ENCODE peak calls at places on chromosomes 6 and 20, in seven cellular contexts. I is mammary epithelial cell, N is left ventricle myocardium inferior, H is cardiac muscle cell, D is H1, W is psoas muscle, G is stomach. V is an unnamed sample.

GRCh38 chr20:34240698-34241615 is at the start of gene ASIP:
- DNase-seq in W (no peak), D (no peak), N (no peak), I (no peak), H (no peak), G (no peak), V (no peak)

GRCh38 chr6:116633685-116634084 is 17.4 kb downstream of the RSPH4A start:
- DNase-seq in N (no peak), D (no peak), I (peak; percentile 2), H (no peak), G (no peak), W (no peak), V (no peak)

GRCh38 chr6:14270925-14271791 is 153.6 kb downstream of the CD83 start:
- DNase-seq in N (no peak), G (peak; percentile 54), W (peak; percentile 22), D (no peak), I (peak; percentile 100), H (no peak), V (no peak)

GRCh38 chr6:124885171-124885570 is 77.1 kb upstream of the RNF217 start:
- DNase-seq in D (no peak), N (no peak), I (no peak), H (no peak), G (no peak), W (no peak), V (no peak)

GRCh38 chr6:116229287-116229913 is 24.5 kb downstream of the TSPYL4 start:
- DNase-seq in W (peak; percentile 81), H (peak; percentile 79), N (peak; percentile 89), I (no peak), D (peak; percentile 71), G (peak; percentile 49), V (no peak)

GRCh38 chr20:8798505-8798904 is 270.4 kb upstream of the PLCB4 start:
- DNase-seq in I (no peak), W (no peak), N (no peak), G (no peak), D (no peak), H (no peak), V (no peak)

GRCh38 chr6:164247106-164247505 is 832.6 kb downstream of the QKI start:
- DNase-seq in I (no peak), D (no peak), W (no peak), H (no peak), N (no peak), G (no peak), V (no peak)

GRCh38 chr6:167932468-167933276 is 64.8 kb upstream of the KIF25 start:
- DNase-seq in G (no peak), H (no peak), N (no peak), I (peak; percentile 79), W (no peak), D (no peak), V (no peak)

GRCh38 chr6:147022041-147022440 is 182.2 kb upstream of the STXBP5 start:
- DNase-seq in I (peak; percentile 79), H (no peak), G (no peak), D (no peak), W (no peak), N (no peak), V (no peak)

GRCh38 chr20:32028647-32029372 is 18.6 kb downstream of the CCM2L start:
- DNase-seq in N (no peak), G (no peak), W (no peak), I (no peak), D (no peak), H (peak; percentile 77), V (no peak)

GRCh38 chr6:24458134-24458533 is 31.2 kb downstream of the GPLD1 start:
- DNase-seq in G (no peak), W (no peak), D (no peak), I (peak; percentile 22), N (no peak), H (no peak), V (no peak)

GRCh38 chr6:167275001-167275400 is 16.1 kb upstream of the UNC93A start:
- DNase-seq in G (no peak), H (no peak), W (no peak), I (no peak), N (no peak), D (no peak), V (no peak)

GRCh38 chr6:136751478-136751956 is 40.8 kb downstream of the MAP3K5 start:
- DNase-seq in G (no peak), H (no peak), I (no peak), N (no peak), D (no peak), W (no peak), V (no peak)

GRCh38 chr20:62208805-62209755 is 11.0 kb downstream of the HRH3 start:
- DNase-seq in D (no peak), I (peak; percentile 60), G (peak; percentile 33), N (no peak), W (peak; percentile 51), H (peak; percentile 19), V (no peak)

GRCh38 chr20:63322146-63322922 is 29.3 kb downstream of the COL20A1 start:
- DNase-seq in N (no peak), I (no peak), H (no peak), D (no peak), G (no peak), W (peak; percentile 9), V (no peak)

GRCh38 chr6:72643214-72643613 is 21.4 kb downstream of the KCNQ5 start:
- DNase-seq in N (no peak), H (no peak), I (no peak), D (no peak), G (no peak), W (no peak), V (no peak)

GRCh38 chr6:47111685-47112084 is 69.6 kb upstream of the ADGRF1 start:
- DNase-seq in D (no peak), H (no peak), W (no peak), G (no peak), I (peak; percentile 56), N (no peak), V (no peak)

DNA sequence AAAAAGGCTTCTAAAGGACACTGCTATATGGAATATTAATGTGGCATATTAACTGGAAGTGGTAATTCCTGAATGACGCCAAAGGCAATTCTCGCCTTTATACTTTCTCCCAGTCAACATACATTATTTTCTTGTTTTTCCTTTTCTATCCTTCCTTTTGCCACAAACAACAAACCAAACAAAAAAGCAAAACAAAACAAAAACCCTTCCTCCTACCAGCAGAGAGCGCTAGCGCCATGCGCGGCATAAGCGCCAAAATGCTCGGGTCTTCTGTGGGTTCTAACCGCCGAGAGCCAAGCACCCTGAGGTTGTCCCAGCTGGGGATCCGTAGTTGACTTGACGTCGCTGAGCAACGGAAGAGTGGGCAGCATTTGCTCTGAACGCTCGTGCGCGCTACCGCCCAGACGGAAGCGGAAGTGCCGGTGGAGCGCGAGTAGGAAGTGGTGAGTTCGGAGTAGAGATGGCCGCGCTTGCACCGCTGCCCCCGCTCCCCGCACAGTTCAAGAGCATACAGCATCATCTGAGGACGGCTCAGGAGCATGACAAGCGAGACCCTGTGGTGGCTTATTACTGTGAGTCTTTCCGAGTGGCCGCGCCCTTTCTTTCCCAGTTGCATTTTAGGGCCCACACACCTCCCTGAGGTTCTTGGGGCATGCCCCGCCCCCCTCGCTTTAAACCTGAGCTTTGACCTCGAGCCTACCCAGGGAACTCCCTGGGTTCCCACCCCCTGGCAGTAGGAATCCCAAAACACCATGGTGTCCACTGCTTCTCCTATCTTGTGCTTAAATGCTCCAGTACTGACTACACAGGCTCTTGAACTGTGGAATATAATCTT is at the start of the genes NMBR and VTA1:
- DNase-seq in D (peak; percentile 97), I (peak; percentile 98), H (peak; percentile 98), G (peak; percentile 97), W (peak; percentile 96), N (peak; percentile 96), V (peak; percentile 98)
- TF ChIP-seq CTCF in D (peak; percentile 77), I (peak; percentile 85), H (peak; percentile 94), G (peak; percentile 87), W (peak; percentile 91), N (peak; percentile 92), V (peak; percentile 88)

DNA sequence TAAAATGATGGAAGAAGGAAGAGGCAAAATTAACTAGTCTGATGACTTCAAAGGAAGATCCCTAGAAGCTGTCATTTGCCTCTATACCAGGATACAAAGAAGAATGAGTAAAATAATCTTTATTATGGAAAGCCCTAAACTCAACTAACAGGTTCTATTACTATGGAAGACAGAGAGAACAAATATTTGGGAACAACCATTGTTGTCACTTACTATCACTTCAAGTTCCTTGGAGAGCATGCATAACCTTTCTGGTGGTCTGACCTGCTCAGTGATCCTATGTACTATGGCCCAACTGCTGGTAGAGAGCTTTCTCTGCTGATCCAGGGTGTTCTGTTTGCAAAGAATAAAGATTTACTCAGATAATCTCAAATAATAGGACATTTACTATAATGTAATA is 62.8 kb upstream of the TASP1 start:
- DNase-seq in W (no peak), G (no peak), I (no peak), D (no peak), N (no peak), H (no peak), V (no peak)
- H3K27ac ChIP-seq in W (no peak overlapping the region), G (no peak overlapping the region), I (no peak overlapping the region), D (no peak overlapping the region), N (no peak overlapping the region), H (no peak overlapping the region), V (no peak overlapping the region)

GRCh38 chr6:149923327-149923986 is 536 bp upstream of the RAET1G start:
- DNase-seq in W (no peak), N (no peak), I (no peak), G (no peak), D (no peak), H (no peak), V (no peak)

GRCh38 chr6:149921361-149921760 is 1.6 kb downstream of the RAET1G start:
- DNase-seq in I (no peak), N (no peak), H (no peak), D (no peak), W (no peak), G (no peak), V (no peak)

GRCh38 chr6:149924933-149925252 is 2.0 kb upstream of the RAET1G start:
- DNase-seq in G (no peak), H (no peak), D (no peak), N (no peak), W (no peak), I (no peak), V (no peak)

GRCh38 chr6:149924206-149924932 is 1.4 kb upstream of the RAET1G start:
- DNase-seq in H (no peak), I (no peak), N (no peak), G (no peak), D (no peak), W (no peak), V (no peak)

DNA sequence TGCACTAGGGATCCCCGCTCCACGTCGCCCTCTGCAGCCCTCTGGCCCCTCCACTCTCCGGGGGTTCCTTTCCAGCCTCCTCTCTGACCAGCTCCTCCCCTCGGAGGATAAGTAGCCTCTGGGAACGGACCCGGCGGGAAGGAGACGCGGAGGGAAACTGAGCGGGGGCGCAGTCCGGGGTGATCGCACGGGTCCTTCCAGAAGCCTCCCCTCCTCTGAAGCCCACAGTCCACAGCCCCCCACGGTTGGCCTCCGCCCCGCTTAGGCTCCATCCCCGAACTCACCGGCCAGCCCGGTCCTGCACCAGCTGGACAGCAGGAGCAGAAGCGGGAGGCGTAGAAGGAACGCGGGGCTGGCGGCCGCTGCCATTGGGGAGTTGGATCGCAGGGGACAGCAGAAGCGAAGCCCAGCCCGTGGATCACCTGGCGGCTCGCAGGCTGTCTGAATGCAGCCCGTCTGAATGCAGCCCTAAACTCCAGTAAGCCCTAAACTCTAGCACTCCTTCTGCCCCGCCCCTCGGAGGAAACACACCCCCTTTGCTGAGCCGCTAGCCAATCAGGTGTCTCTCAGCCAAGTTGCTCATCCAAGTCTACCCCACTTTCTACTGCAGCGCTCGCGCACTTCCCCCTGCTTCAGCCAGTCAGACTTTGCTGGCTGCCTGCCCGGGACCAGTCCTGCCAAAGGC is at the start of gene RAET1G:
- DNase-seq in N (peak; percentile 89), H (peak; percentile 87), G (peak; percentile 88), D (peak; percentile 83), W (peak; percentile 90), I (peak; percentile 93), V (peak; percentile 92)
- H3K4me3 ChIP-seq in N (peak within 1 kb of the TSS; percentile 72), H (peak within 1 kb of the TSS; percentile 28), G (peak within 1 kb of the TSS; percentile 58), D (peak within 1 kb of the TSS; percentile 56), W (peak within 1 kb of the TSS; percentile 70), I (peak within 1 kb of the TSS; percentile 67), V (peak within 1 kb of the TSS; percentile 27)

GRCh38 chr6:169520104-169520503 is 181.7 kb downstream of the WDR27 start:
- DNase-seq in G (no peak), H (no peak), D (no peak), I (no peak), N (no peak), W (no peak), V (no peak)
- TF ChIP-seq CTCF in G (peak; percentile 3), H (peak; percentile 52), D (no peak), I (peak; percentile 29), N (peak; percentile 51), W (no peak), V (no peak)

V was measured in lung.